ENCODE peak calls at places on chromosomes 2 and 18, in nine cellular contexts. W, C, N, J, Q, S, E, V and G are unnamed samples.

GRCh38 chr18:76459687-76460350 is 35.2 kb downstream of the ZNF516 start:
- DNase-seq in W (no peak), C (no peak), N (no peak), J (peak), Q (no peak), S (peak), E (peak), V (no peak), G (peak)

GRCh38 chr18:76346490-76347130 is 148.4 kb downstream of the ZNF516 start:
- DNase-seq in W (no peak), C (no peak), N (no peak), J (no peak), Q (no peak), S (no peak), E (no peak), V (no peak), G (no peak)

GRCh38 chr2:108623616-108624015 is 89.3 kb downstream of the LIMS1 start:
- DNase-seq in W (no peak), C (no peak), N (no peak), J (no peak), Q (no peak), S (no peak), E (no peak), V (no peak), G (no peak)

GRCh38 chr2:134692461-134692860 is 26.3 kb downstream of the TMEM163 start:
- DNase-seq in W (no peak), C (no peak), N (no peak), J (no peak), Q (no peak), S (no peak), E (no peak), V (no peak), G (no peak)

GRCh38 chr2:56390644-56391043 is 206.9 kb downstream of the CCDC85A start:
- DNase-seq in W (no peak), C (no peak), N (no peak), J (no peak), Q (no peak), S (no peak), E (no peak), V (no peak), G (no peak)

GRCh38 chr18:33844232-33844631 is 266.2 kb downstream of the ASXL3 start:
- DNase-seq in W (no peak), C (no peak), N (no peak), J (no peak), Q (no peak), S (no peak), E (no peak), V (no peak), G (no peak)

GRCh38 chr2:219441451-219442205 is 7.0 kb downstream of the SPEG start:
- DNase-seq in W (peak), C (no peak), N (no peak), J (peak), Q (peak), S (peak), E (peak), V (no peak), G (peak)

GRCh38 chr18:28541276-28541930 is 364.5 kb upstream of the CDH2 start:
- DNase-seq in W (peak), C (peak), N (no peak), J (no peak), Q (no peak), S (no peak), E (no peak), V (no peak), G (no peak)

GRCh38 chr2:138277062-138277461 is 224.5 kb upstream of the SPOPL start:
- DNase-seq in W (no peak), C (no peak), N (no peak), J (no peak), Q (no peak), S (no peak), E (no peak), V (no peak), G (no peak)

GRCh38 chr2:35538796-35539195 is 816.8 kb upstream of the CRIM1 start:
- DNase-seq in W (no peak), C (no peak), N (no peak), J (no peak), Q (no peak), S (no peak), E (no peak), V (no peak), G (peak)

GRCh38 chr2:239693761-239694415 is 293.1 kb upstream of the HDAC4 start:
- DNase-seq in W (no peak), C (no peak), N (no peak), J (no peak), Q (no peak), S (no peak), E (no peak), V (no peak), G (no peak)

GRCh38 chr18:61727241-61727640 is 165.6 kb downstream of the RNF152 start:
- DNase-seq in W (no peak), C (no peak), N (no peak), J (no peak), Q (no peak), S (no peak), E (no peak), V (no peak), G (no peak)

GRCh38 chr18:78558948-78559347 is 420.7 kb upstream of the SALL3 start:
- DNase-seq in W (peak), C (no peak), N (no peak), J (no peak), Q (no peak), S (no peak), E (no peak), V (no peak), G (no peak)

GRCh38 chr2:61759718-61760117 is 94.1 kb downstream of the FAM161A start:
- DNase-seq in W (no peak), C (no peak), N (no peak), J (peak), Q (no peak), S (peak), E (no peak), V (no peak), G (peak)

GRCh38 chr18:31294199-31294747 is 23.7 kb upstream of the DSG1 start:
- DNase-seq in W (no peak), C (no peak), N (no peak), J (peak), Q (no peak), S (no peak), E (no peak), V (no peak), G (no peak)

GRCh38 chr2:118669639-118670038 is 177.8 kb downstream of the EN1 start:
- DNase-seq in W (no peak), C (no peak), N (no peak), J (no peak), Q (no peak), S (no peak), E (no peak), V (no peak), G (no peak)

GRCh38 chr18:55585586-55586521 is 2.1 kb downstream of the TCF4 start:
- DNase-seq in W (no peak), C (peak), N (peak), J (no peak), Q (no peak), S (peak), E (no peak), V (no peak), G (no peak)

GRCh38 chr2:8514748-8515389 is 167.0 kb upstream of the ID2 start:
- DNase-seq in W (no peak), C (no peak), N (no peak), J (no peak), Q (no peak), S (no peak), E (no peak), V (no peak), G (no peak)

GRCh38 chr2:48635786-48636185 is 18.1 kb downstream of the GTF2A1L start:
- DNase-seq in W (no peak), C (no peak), N (no peak), J (no peak), Q (no peak), S (no peak), E (no peak), V (no peak), G (no peak)

GRCh38 chr2:218470454-218470853 is 51.5 kb downstream of the VIL1 start:
- DNase-seq in W (no peak), C (no peak), N (no peak), J (no peak), Q (no peak), S (no peak), E (no peak), V (no peak), G (no peak)

GRCh38 chr2:208315081-208315788 is 49.2 kb downstream of the PIKFYVE start:
- DNase-seq in W (no peak), C (no peak), N (no peak), J (peak), Q (no peak), S (peak), E (peak), V (no peak), G (no peak)

GRCh38 chr2:156457523-156458228 is 21.5 kb downstream of the GPD2 start:
- DNase-seq in W (no peak), C (no peak), N (no peak), J (no peak), Q (no peak), S (no peak), E (no peak), V (no peak), G (no peak)

GRCh38 chr2:15748736-15749323 is 157.2 kb downstream of the DDX1 start:
- DNase-seq in W (peak), C (no peak), N (no peak), J (peak), Q (peak), S (peak), E (peak), V (no peak), G (no peak)

GRCh38 chr2:2547451-2547850 is 216.4 kb upstream of the MYT1L start:
- DNase-seq in W (no peak), C (no peak), N (no peak), J (no peak), Q (no peak), S (no peak), E (no peak), V (no peak), G (no peak)

GRCh38 chr18:13124411-13124810 is 94.1 kb upstream of the LDLRAD4 start:
- DNase-seq in W (no peak), C (no peak), N (no peak), J (no peak), Q (no peak), S (no peak), E (no peak), V (no peak), G (no peak)

GRCh38 chr2:53994735-53995538 is 24.1 kb upstream of the PSME4 start:
- DNase-seq in W (no peak), C (no peak), N (peak), J (no peak), Q (peak), S (no peak), E (no peak), V (no peak), G (no peak)

GRCh38 chr2:219010162-219010756 is 17.0 kb upstream of the CRYBA2 start:
- DNase-seq in W (peak), C (no peak), N (no peak), J (peak), Q (no peak), S (peak), E (no peak), V (no peak), G (peak)

GRCh38 chr18:52536039-52536438 is 196.0 kb downstream of the DCC start:
- DNase-seq in W (no peak), C (no peak), N (no peak), J (no peak), Q (no peak), S (no peak), E (no peak), V (no peak), G (no peak)

GRCh38 chr2:194260185-194260584 is 1396.8 kb upstream of the SLC39A10 start:
- DNase-seq in W (no peak), C (no peak), N (no peak), J (no peak), Q (no peak), S (no peak), E (no peak), V (no peak), G (no peak)

GRCh38 chr2:68319397-68320117 is at the start of gene CNRIP1:
- DNase-seq in W (peak), C (peak), N (no peak), J (peak), Q (no peak), S (peak), E (peak), V (peak), G (peak)

GRCh38 chr2:109615637-109616144 is 1.5 kb downstream of the SOWAHC start:
- DNase-seq in W (no peak), C (no peak), N (no peak), J (peak), Q (no peak), S (no peak), E (no peak), V (no peak), G (no peak)

GRCh38 chr2:130390460-130391057 is 34.7 kb downstream of the PTPN18 start:
- DNase-seq in W (no peak), C (no peak), N (no peak), J (no peak), Q (no peak), S (no peak), E (no peak), V (no peak), G (no peak)